ENCODE peak calls at places on chromosome 16, in four cellular contexts. L is IMR-90, O is prostate gland, E is spleen. U is an unnamed sample. For H3K4me1, the result is how much of the 10 kb centered on the place peaks cover.

GRCh38 chr16:53881371-53881770 is 177.4 kb downstream of the FTO start:
- DNase-seq in O (no peak), E (no peak), L (peak), U (no peak)

GRCh38 chr16:27449434-27450188 is 47.6 kb downstream of the IL21R start:
- DNase-seq in O (no peak), L (no peak), E (peak), U (no peak)

GRCh38 chr16:27847030-27847550 is 216.4 kb downstream of the GSG1L start:
- DNase-seq in O (no peak), L (no peak), E (peak), U (no peak)

GRCh38 chr16:14278749-14279148 is 207.6 kb downstream of the MRTFB start:
- DNase-seq in O (no peak), E (no peak), L (no peak), U (no peak)

GRCh38 chr16:46728804-46729203 is 19.3 kb downstream of the MYLK3 start:
- DNase-seq in E (peak), L (no peak), O (no peak), U (no peak)

GRCh38 chr16:73050115-73051099 is 2.5 kb upstream of the ZFHX3 start:
- DNase-seq in L (no peak), E (no peak), O (no peak), U (no peak)

GRCh38 chr16:12484987-12485386 is 318.7 kb downstream of the CPPED1 start:
- DNase-seq in O (no peak), L (no peak), E (no peak), U (no peak)

GRCh38 chr16:28192811-28193529 is 18.8 kb downstream of the XPO6 start:
- DNase-seq in O (no peak), E (peak), L (no peak), U (no peak)

GRCh38 chr16:76787394-76787793 is 403.6 kb upstream of the MON1B start:
- DNase-seq in O (no peak), E (no peak), L (no peak), U (no peak)

GRCh38 chr16:82888616-82889015 is 261.8 kb downstream of the CDH13 start:
- DNase-seq in L (peak), E (no peak), O (peak), U (no peak)

GRCh38 chr16:57577691-57578224 is 35.3 kb downstream of the ADGRG5 start:
- DNase-seq in O (no peak), L (no peak), E (peak), U (no peak)

GRCh38 chr16:89079434-89079833 is 14.2 kb upstream of the ACSF3 start:
- DNase-seq in L (no peak), E (no peak), O (no peak), U (no peak)

GRCh38 chr16:66004706-66005105 is 361.8 kb upstream of the CDH5 start:
- DNase-seq in E (no peak), L (peak), O (no peak), U (no peak)

GRCh38 chr16:1426734-1427451 is 4.0 kb upstream of the PERCC1 start:
- DNase-seq in E (peak), O (no peak), L (no peak), U (no peak)

GRCh38 chr16:22300427-22301071 is 3.3 kb downstream of the POLR3E start:
- DNase-seq in L (peak), E (peak), O (peak), U (peak)

GRCh38 chr16:48811478-48811877 is 201.5 kb upstream of the N4BP1 start:
- DNase-seq in L (no peak), E (no peak), O (no peak), U (no peak)

GRCh38 chr16:48381201-48381600 is 4.0 kb downstream of the SIAH1 start:
- DNase-seq in L (peak), E (no peak), O (no peak), U (no peak)

GRCh38 chr16:29029168-29029994 is 44.5 kb downstream of the LAT start:
- DNase-seq in O (no peak), E (peak), L (peak), U (no peak)

GRCh38 chr16:50747206-50747956 is 5.5 kb downstream of the CYLD start:
- DNase-seq in L (no peak), O (no peak), E (no peak), U (no peak)

GRCh38 chr16:78462261-78463208 is 363.1 kb downstream of the WWOX start:
- DNase-seq in L (no peak), E (no peak), O (no peak), U (no peak)

GRCh38 chr16:48126801-48127644 is 28.8 kb downstream of the ABCC12 start:
- DNase-seq in O (peak), E (no peak), L (peak), U (no peak)

GRCh38 chr16:14549789-14550153 is 80.3 kb downstream of the PARN start:
- DNase-seq in L (no peak), E (no peak), O (no peak), U (peak)

GRCh38 chr16:57846078-57846697 is 43.9 kb upstream of the KIFC3 start:
- DNase-seq in L (no peak), O (no peak), E (peak), U (no peak)

GRCh38 chr16:73565925-73566324 is 518.0 kb upstream of the ZFHX3 start:
- DNase-seq in O (no peak), L (no peak), E (no peak), U (no peak)

GRCh38 chr16:53600076-53600475 is 97.1 kb upstream of the AKTIP start:
- DNase-seq in L (peak), E (no peak), O (no peak), U (no peak)

GRCh38 chr16:17511340-17511739 is 40.6 kb upstream of the XYLT1 start:
- DNase-seq in L (peak), O (no peak), E (no peak), U (no peak)
- TF ChIP-seq POLR2A in L (no peak), O (no peak), E (no peak), U (no peak)

GRCh38 chr16:75620326-75621169 is 2.5 kb downstream of the ADAT1 start:
- DNase-seq in O (no peak), E (peak), L (no peak), U (no peak)
- H3K4me1 ChIP-seq in O (under half), E (under half), L (under half), U (under half)

GRCh38 chr16:2966043-2966802 is 2.1 kb downstream of the KREMEN2 start:
- DNase-seq in E (peak), L (no peak), O (no peak), U (no peak)

GRCh38 chr16:2967721-2968161 is 1.4 kb upstream of the PAQR4 start:
- DNase-seq in E (peak), L (no peak), O (no peak), U (no peak)

GRCh38 chr16:2967211-2967631 is 1.9 kb upstream of the PAQR4 start:
- DNase-seq in O (no peak), L (no peak), E (peak), U (no peak)

GRCh38 chr16:2968368-2968737 is 795 bp upstream of the PAQR4 start:
- DNase-seq in L (no peak), E (no peak), O (no peak), U (no peak)

GRCh38 chr16:2966803-2967184 is 2.4 kb upstream of the PAQR4 start:
- DNase-seq in E (peak), L (no peak), O (no peak), U (no peak)
- TF ChIP-seq CTCF in E (no peak), L (no peak), O (no peak), U (peak)

GRCh38 chr16:30526137-30526822 is at the start of gene ZNF768:
- DNase-seq in L (no peak), O (no peak), E (peak), U (peak)

GRCh38 chr16:30523768-30524574 is 2.4 kb downstream of the ZNF768 start:
- DNase-seq in L (no peak), O (no peak), E (no peak), U (peak)

GRCh38 chr16:30526823-30527634 is 663 bp upstream of the ZNF768 start:
- DNase-seq in E (peak), O (peak), L (peak), U (peak)

GRCh38 chr16:30525844-30526136 is 576 bp downstream of the ZNF768 start:
- DNase-seq in E (no peak), L (no peak), O (no peak), U (no peak)

DNA sequence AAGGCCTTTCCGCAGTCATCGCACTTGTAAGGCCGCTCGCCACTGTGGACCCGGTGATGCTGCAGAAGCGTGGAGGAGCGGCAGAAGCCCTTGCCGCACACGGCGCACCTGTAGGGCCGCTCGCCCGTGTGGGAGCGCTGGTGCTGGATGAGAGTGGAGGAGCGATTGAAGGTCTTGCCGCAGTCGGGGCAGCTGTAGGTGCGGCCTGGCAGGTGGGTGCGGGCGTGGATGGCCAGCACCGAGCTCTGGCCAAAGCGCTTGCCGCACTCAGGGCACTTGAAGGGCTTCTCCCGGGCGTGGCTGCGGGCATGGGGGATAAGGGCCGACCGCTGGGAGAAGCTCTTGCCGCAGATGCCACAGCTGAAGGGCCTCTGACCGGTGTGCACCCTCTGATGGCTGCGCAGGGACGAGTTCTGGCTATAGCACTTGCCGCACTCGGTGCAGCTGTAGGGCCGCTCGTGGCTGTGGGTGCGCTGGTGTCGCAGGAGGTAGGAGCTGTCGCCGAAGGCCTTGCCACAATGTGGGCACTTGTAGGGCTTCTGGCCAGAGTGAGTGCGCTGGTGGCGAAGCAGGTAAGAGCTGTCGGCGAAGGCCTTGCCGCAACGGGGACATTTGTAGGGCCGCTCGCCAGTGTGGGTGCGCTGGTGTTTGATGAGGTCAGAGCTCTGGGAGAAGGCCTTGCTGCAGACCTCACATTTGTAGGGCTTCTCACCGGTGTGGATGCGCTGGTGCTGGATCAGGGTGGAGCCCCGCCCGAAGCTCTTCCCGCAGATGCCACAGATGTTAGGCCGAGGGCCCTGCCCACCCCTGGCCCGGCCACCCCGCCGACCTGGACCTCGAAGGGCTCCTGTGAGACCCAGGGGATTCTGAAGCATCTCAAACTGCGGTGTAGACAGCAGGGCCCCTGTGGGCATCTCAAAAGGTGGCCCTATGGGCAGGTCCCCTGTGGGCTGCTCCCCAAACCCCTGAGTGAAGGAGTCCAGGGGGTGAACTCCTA is 1.5 kb downstream of the ZNF768 start:
- DNase-seq in L (no peak), O (no peak), E (peak), U (no peak)
- TF ChIP-seq POLR2A in L (no peak), O (no peak), E (no peak), U (no peak)

GRCh38 chr16:24111903-24112302 is 144.2 kb upstream of the CACNG3 start:
- DNase-seq in O (no peak), L (no peak), E (no peak), U (no peak)
- H3K4me1 ChIP-seq in O (under half), L (under half), E (under half), U (under half)

DNA sequence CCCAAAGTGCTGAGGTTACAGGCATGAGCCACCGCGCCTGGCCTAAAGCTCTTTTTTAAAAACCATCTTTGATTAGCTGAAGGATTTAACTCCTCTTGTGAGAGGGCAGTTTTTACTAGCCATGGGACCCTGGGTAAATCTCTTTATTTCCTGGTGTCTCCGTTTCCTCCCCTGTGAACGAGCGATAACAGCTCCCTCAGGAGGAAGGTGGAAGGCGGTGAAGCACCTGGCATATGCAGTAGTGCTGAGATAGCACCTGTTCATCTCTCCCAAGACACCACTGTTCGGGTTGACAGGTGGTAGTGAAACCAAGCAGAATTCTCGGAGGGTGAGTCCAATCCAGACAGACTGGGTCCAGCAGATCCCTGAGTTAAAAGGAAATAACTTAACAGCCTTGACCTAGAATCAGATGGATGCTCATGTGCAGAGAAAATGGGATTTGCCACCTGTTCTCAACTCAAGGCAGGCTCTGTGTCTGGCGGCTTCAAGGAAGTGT is 86.2 kb downstream of the CRISPLD2 start:
- DNase-seq in E (no peak), O (no peak), L (no peak), U (no peak)
- TF ChIP-seq CTCF in E (no peak), O (no peak), L (no peak), U (no peak)

DNA sequence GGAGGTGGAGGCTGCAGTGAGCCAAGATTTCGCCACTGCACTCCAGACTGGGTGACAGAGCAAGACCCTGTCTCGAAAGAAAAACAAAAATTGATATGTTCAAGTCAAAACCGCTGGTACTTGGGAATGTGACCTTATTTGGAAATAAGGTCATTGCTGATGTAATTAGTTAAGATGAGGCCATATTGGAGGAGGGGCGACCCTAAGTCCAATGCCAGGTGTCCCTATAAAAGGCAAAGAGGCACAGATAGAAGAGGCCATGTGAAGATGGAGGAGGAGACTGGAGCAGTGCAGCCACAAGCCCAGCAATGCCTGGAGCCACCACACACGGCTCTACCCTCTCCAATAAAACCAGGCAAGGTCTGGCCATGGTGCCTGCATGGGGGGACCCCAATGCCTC is 50.8 kb upstream of the JPH3 start:
- DNase-seq in E (no peak), L (no peak), O (no peak), U (no peak)
- TF ChIP-seq POLR2A in E (no peak), L (no peak), O (no peak), U (no peak)

GRCh38 chr16:9096416-9096952 is 5.0 kb downstream of the HAPSTR1 start:
- DNase-seq in E (no peak), L (no peak), O (peak), U (no peak)

GRCh38 chr16:9094008-9094846 is 2.8 kb downstream of the HAPSTR1 start:
- DNase-seq in L (no peak), E (no peak), O (no peak), U (no peak)

GRCh38 chr16:9092963-9093477 is 1.6 kb downstream of the HAPSTR1 start:
- DNase-seq in E (peak), L (no peak), O (peak), U (peak)

GRCh38 chr16:9095998-9096397 is 4.6 kb downstream of the HAPSTR1 start:
- DNase-seq in E (no peak), O (no peak), L (no peak), U (no peak)

DNA sequence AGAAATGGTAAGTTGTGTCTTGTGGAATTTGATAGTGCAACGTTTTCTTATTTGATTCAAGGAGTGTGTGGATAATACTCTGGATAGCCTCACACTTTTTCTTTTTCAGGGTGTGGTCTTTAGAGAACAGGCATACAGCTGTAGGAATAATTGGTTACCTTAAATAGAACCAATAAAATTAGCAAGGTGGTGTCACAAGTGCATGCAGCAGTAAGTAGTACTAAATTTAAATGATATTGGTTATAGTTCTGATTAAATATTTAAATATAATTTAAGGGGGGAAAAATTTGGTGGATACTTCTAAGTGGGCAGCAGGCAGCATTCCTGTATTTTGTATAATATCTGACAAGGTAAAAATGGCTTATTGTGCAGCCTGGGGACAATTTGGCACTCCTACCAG is 3.7 kb downstream of the HAPSTR1 start:
- DNase-seq in O (no peak), E (no peak), L (no peak), U (no peak)
- H3K4me1 ChIP-seq in O (under half), E (half or more), L (under half), U (half or more)

U was measured in heart left ventricle.